ENCODE peak calls at places on chromosome 5, in four cellular contexts. One of them, this sample, is unnamed.
A peak's percentile ranks its signal among the peaks of the same experiment; 100 is the strongest.

GRCh38 chr5:90055831-90056328 is 353.7 kb downstream of the CETN3 start:
- DNase-seq in pancreas: no peak
- DNase-seq in fibroblast of lung: peak; percentile 30
- DNase-seq in thoracic aorta: no peak
- DNase-seq in this sample: no peak

GRCh38 chr5:31581498-31582099 is 49.5 kb downstream of the C5orf22 start:
- DNase-seq in pancreas: no peak
- DNase-seq in fibroblast of lung: peak; percentile 66
- DNase-seq in thoracic aorta: no peak
- DNase-seq in this sample: no peak

GRCh38 chr5:67581203-67581602 is 384.6 kb upstream of the CD180 start:
- DNase-seq in pancreas: no peak
- DNase-seq in fibroblast of lung: peak; percentile 51
- DNase-seq in thoracic aorta: no peak
- DNase-seq in this sample: no peak

GRCh38 chr5:35853652-35854051 is 3.0 kb upstream of the IL7R start:
- DNase-seq in pancreas: no peak
- DNase-seq in fibroblast of lung: peak; percentile 13
- DNase-seq in thoracic aorta: no peak
- DNase-seq in this sample: peak; percentile 59

GRCh38 chr5:111676926-111677415 is 80.0 kb downstream of the NREP start:
- DNase-seq in pancreas: no peak
- DNase-seq in fibroblast of lung: no peak
- DNase-seq in thoracic aorta: no peak
- DNase-seq in this sample: no peak

GRCh38 chr5:149636861-149637246 is 55.6 kb downstream of the ARHGEF37 start:
- DNase-seq in pancreas: peak; percentile 80
- DNase-seq in fibroblast of lung: peak; percentile 78
- DNase-seq in thoracic aorta: peak; percentile 25
- DNase-seq in this sample: peak; percentile 42

GRCh38 chr5:108729306-108729645 is 18.4 kb upstream of the FER start:
- DNase-seq in pancreas: no peak
- DNase-seq in fibroblast of lung: peak; percentile 51
- DNase-seq in thoracic aorta: no peak
- DNase-seq in this sample: no peak

GRCh38 chr5:80798633-80799032 is 143.8 kb upstream of the DHFR start:
- DNase-seq in pancreas: no peak
- DNase-seq in fibroblast of lung: no peak
- DNase-seq in thoracic aorta: no peak
- DNase-seq in this sample: no peak

GRCh38 chr5:180555168-180555921 is 36.0 kb downstream of the SCGB3A1 start:
- DNase-seq in pancreas: no peak
- DNase-seq in fibroblast of lung: peak; percentile 86
- DNase-seq in thoracic aorta: no peak
- DNase-seq in this sample: no peak

GRCh38 chr5:149428032-149428431 is 48.9 kb upstream of the IL17B start:
- DNase-seq in pancreas: no peak
- DNase-seq in fibroblast of lung: no peak
- DNase-seq in thoracic aorta: no peak
- DNase-seq in this sample: no peak

GRCh38 chr5:997001-997474 is 11.6 kb upstream of the NKD2 start:
- DNase-seq in pancreas: peak; percentile 25
- DNase-seq in fibroblast of lung: no peak
- DNase-seq in thoracic aorta: no peak
- DNase-seq in this sample: no peak

GRCh38 chr5:142446131-142446959 is 121.5 kb upstream of the SPRY4 start:
- DNase-seq in pancreas: no peak
- DNase-seq in fibroblast of lung: peak; percentile 89
- DNase-seq in thoracic aorta: no peak
- DNase-seq in this sample: no peak

GRCh38 chr5:32508806-32509805 is 64.6 kb upstream of the ZFR start:
- DNase-seq in pancreas: no peak
- DNase-seq in fibroblast of lung: no peak
- DNase-seq in thoracic aorta: no peak
- DNase-seq in this sample: no peak

GRCh38 chr5:54254482-54255198 is 55.7 kb downstream of the ARL15 start:
- DNase-seq in pancreas: no peak
- DNase-seq in fibroblast of lung: peak; percentile 39
- DNase-seq in thoracic aorta: no peak
- DNase-seq in this sample: no peak

GRCh38 chr5:18112066-18112465 is 477.8 kb downstream of the TAF11L14 start:
- DNase-seq in pancreas: no peak
- DNase-seq in fibroblast of lung: no peak
- DNase-seq in thoracic aorta: no peak
- DNase-seq in this sample: no peak

GRCh38 chr5:83029912-83030311 is 47.3 kb downstream of the TMEM167A start:
- DNase-seq in pancreas: no peak
- DNase-seq in fibroblast of lung: peak; percentile 58
- DNase-seq in thoracic aorta: no peak
- DNase-seq in this sample: no peak

GRCh38 chr5:174503461-174504265 is 220.7 kb upstream of the MSX2 start:
- DNase-seq in pancreas: peak; percentile 24
- DNase-seq in fibroblast of lung: peak; percentile 81
- DNase-seq in thoracic aorta: no peak
- DNase-seq in this sample: no peak

GRCh38 chr5:174608631-174609097 is 115.7 kb upstream of the MSX2 start:
- DNase-seq in pancreas: peak; percentile 72
- DNase-seq in fibroblast of lung: no peak
- DNase-seq in thoracic aorta: no peak
- DNase-seq in this sample: no peak

GRCh38 chr5:142939884-142940283 is 169.7 kb downstream of the ARHGAP26 start:
- DNase-seq in pancreas: no peak
- DNase-seq in fibroblast of lung: no peak
- DNase-seq in thoracic aorta: no peak
- DNase-seq in this sample: no peak

GRCh38 chr5:109410389-109411174 is 808 bp upstream of the PJA2 start:
- DNase-seq in pancreas: peak; percentile 73
- DNase-seq in fibroblast of lung: peak; percentile 93
- DNase-seq in thoracic aorta: peak; percentile 28
- DNase-seq in this sample: peak; percentile 11

GRCh38 chr5:10310073-10310779 is 2.5 kb upstream of the CMBL start:
- DNase-seq in pancreas: peak; percentile 75
- DNase-seq in fibroblast of lung: peak; percentile 29
- DNase-seq in thoracic aorta: no peak
- DNase-seq in this sample: no peak

GRCh38 chr5:163908253-163908652 is 402.8 kb downstream of the MAT2B start:
- DNase-seq in pancreas: no peak
- DNase-seq in fibroblast of lung: no peak
- DNase-seq in thoracic aorta: no peak
- DNase-seq in this sample: no peak

DNA sequence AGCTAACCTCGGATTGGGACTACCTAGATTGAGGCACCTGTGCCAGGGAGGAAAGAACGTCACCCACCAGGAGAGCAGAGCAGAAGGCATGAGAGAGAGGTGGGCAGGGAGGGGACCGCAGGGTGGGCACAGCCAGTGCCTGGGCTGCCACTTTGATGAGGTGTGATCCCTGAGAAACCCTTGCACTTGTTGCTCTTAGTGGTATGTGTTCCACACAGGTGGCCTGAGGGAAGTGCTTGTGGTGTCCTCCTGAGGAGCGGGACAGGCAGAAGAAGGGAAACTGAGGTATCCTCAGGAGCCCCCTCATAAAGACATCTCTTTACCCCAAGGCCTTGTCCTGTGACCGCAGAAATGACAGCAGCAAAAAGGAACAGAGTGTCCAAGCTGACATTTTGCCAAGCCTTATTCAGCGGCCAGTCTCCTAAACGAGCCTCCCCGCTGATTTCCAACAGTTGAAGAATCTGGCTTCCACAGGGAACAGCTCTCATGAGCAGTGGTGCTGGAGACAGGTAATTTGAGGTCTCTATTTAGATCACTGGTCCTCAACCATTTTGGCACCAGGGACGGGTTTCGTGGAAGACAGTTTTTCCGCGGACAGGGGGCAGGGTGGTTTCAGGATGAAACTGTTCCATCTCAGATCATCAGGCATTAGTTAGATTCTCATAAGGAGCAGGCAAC is 82.4 kb downstream of the FOXD1 start:
- DNase-seq in pancreas: no peak
- DNase-seq in fibroblast of lung: no peak
- DNase-seq in thoracic aorta: no peak
- DNase-seq in this sample: no peak
- H3K9me3 ChIP-seq in pancreas: no peaks in the 10 kb centered on the region
- H3K9me3 ChIP-seq in fibroblast of lung: no peaks in the 10 kb centered on the region
- H3K9me3 ChIP-seq in thoracic aorta: no peaks in the 10 kb centered on the region
- H3K9me3 ChIP-seq in this sample: no peaks in the 10 kb centered on the region

GRCh38 chr5:42785756-42786155 is 25.9 kb downstream of the SELENOP start:
- DNase-seq in pancreas: no peak
- DNase-seq in fibroblast of lung: no peak
- DNase-seq in thoracic aorta: no peak
- DNase-seq in this sample: no peak

GRCh38 chr5:42784132-42784531 is 27.5 kb downstream of the CCDC152 start:
- DNase-seq in pancreas: no peak
- DNase-seq in fibroblast of lung: no peak
- DNase-seq in thoracic aorta: no peak
- DNase-seq in this sample: no peak

GRCh38 chr5:42791151-42791550 is 20.5 kb downstream of the SELENOP start:
- DNase-seq in pancreas: no peak
- DNase-seq in fibroblast of lung: no peak
- DNase-seq in thoracic aorta: no peak
- DNase-seq in this sample: no peak

GRCh38 chr5:42787073-42787472 is 24.6 kb downstream of the SELENOP start:
- DNase-seq in pancreas: no peak
- DNase-seq in fibroblast of lung: no peak
- DNase-seq in thoracic aorta: no peak
- DNase-seq in this sample: no peak

GRCh38 chr5:42787845-42788244 is 23.8 kb downstream of the SELENOP start:
- DNase-seq in pancreas: no peak
- DNase-seq in fibroblast of lung: no peak
- DNase-seq in thoracic aorta: no peak
- DNase-seq in this sample: no peak
- H3K9me3 ChIP-seq in pancreas: no peaks in the 10 kb centered on the region
- H3K9me3 ChIP-seq in fibroblast of lung: no peaks in the 10 kb centered on the region
- H3K9me3 ChIP-seq in thoracic aorta: peaks cover 20% of the 10 kb centered on the region
- H3K9me3 ChIP-seq in this sample: peaks cover 13% of the 10 kb centered on the region

GRCh38 chr5:77360381-77360780 is 131.7 kb downstream of the WDR41 start:
- DNase-seq in pancreas: no peak
- DNase-seq in fibroblast of lung: no peak
- DNase-seq in thoracic aorta: no peak
- DNase-seq in this sample: no peak

GRCh38 chr5:77359231-77359630 is 132.9 kb downstream of the WDR41 start:
- DNase-seq in pancreas: no peak
- DNase-seq in fibroblast of lung: no peak
- DNase-seq in thoracic aorta: no peak
- DNase-seq in this sample: no peak

GRCh38 chr5:77360969-77361368 is 131.1 kb downstream of the WDR41 start:
- DNase-seq in pancreas: no peak
- DNase-seq in fibroblast of lung: no peak
- DNase-seq in thoracic aorta: no peak
- DNase-seq in this sample: no peak

GRCh38 chr5:77356740-77357139 is 135.4 kb downstream of the WDR41 start:
- DNase-seq in pancreas: no peak
- DNase-seq in fibroblast of lung: no peak
- DNase-seq in thoracic aorta: no peak
- DNase-seq in this sample: no peak

DNA sequence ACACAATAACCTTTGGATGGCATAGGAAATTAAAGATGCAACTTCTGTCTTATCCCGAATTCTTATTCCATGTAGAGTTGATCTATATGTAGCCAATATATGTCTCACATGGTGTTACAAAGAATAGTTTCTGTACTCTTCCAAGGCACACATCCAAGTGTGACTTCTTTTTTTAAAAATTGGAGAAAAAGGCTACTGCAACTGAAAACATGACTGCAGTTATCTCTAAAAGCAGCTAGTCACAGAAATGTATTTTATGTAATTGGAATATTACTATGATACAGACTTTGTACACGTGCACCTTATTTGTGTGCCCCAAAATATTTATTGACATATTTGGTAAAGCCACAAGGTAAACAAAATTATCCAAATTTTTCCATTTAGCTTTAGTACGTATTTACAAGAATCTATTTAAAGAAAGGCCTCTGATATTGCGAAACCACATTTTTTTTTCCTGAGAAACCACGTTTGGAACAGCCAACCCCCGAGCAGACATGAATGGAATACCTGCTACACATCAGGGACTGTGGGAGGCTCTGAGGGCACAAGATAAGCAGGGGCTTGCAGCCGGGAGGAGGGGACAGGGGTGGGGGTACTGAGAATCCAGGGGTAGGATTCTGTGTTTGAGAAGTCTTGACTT is 133.4 kb downstream of the WDR41 start:
- DNase-seq in pancreas: no peak
- DNase-seq in fibroblast of lung: peak; percentile 61
- DNase-seq in thoracic aorta: no peak
- DNase-seq in this sample: no peak
- H3K9me3 ChIP-seq in pancreas: no peaks in the 10 kb centered on the region
- H3K9me3 ChIP-seq in fibroblast of lung: no peaks in the 10 kb centered on the region
- H3K9me3 ChIP-seq in thoracic aorta: no peaks in the 10 kb centered on the region
- H3K9me3 ChIP-seq in this sample: no peaks in the 10 kb centered on the region

DNA sequence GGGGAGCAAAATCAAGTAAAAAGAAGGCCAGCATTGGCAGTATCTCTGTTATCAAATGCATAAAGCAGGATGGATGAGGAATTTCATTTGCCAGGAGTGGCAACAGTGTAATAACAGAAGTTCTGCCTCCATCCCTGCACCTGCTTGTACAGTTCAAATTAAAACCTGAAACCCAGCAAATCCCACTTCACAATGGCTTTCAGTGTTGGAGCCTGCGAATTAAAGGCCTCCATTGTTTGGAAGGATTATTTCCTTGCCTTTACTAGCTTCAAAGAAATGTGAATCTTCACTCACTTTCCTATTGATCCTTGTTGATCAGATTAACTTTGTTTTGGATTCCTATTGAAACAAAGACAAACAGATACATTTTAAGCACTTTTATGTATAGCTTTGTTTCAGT is 31.5 kb upstream of the IRX1 start:
- DNase-seq in pancreas: no peak
- DNase-seq in fibroblast of lung: no peak
- DNase-seq in thoracic aorta: no peak
- DNase-seq in this sample: no peak
- H3K9me3 ChIP-seq in pancreas: no peaks in the 10 kb centered on the region
- H3K9me3 ChIP-seq in fibroblast of lung: no peaks in the 10 kb centered on the region
- H3K9me3 ChIP-seq in thoracic aorta: no peaks in the 10 kb centered on the region
- H3K9me3 ChIP-seq in this sample: no peaks in the 10 kb centered on the region

DNA sequence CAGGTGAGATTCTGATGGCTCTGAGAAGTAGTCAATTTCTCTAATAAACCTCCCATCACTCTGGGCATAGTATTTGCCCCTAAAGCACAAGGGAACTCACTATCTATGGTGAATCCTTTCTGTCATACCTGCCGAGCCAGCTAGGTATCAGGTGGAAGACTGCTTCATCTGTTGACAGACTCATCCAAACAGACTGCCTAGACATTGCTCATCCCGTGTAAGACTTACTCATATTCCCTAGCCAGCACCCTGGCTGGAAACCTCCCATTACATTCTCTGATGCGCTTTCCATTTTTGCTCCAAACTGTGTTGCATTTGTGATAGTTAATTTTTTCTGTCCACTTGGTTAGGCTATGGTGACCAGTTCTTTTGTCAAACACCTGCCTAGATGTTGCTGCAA is 595.9 kb downstream of the DNAH5 start:
- DNase-seq in pancreas: no peak
- DNase-seq in fibroblast of lung: no peak
- DNase-seq in thoracic aorta: no peak
- DNase-seq in this sample: no peak
- H3K9me3 ChIP-seq in pancreas: no peaks in the 10 kb centered on the region
- H3K9me3 ChIP-seq in fibroblast of lung: no peaks in the 10 kb centered on the region
- H3K9me3 ChIP-seq in thoracic aorta: no peaks in the 10 kb centered on the region
- H3K9me3 ChIP-seq in this sample: no peaks in the 10 kb centered on the region

This sample was measured in T-helper 17 cell.